ENCODE peak calls at places on chromosome 12, in eight cellular contexts. F is ovary, V is testis, G is IMR-90, M is A549, Z is tibial nerve, K is heart left ventricle, U is body of pancreas. L is an unnamed sample.

GRCh38 chr12:111045941-111046340 is 125.6 kb upstream of the MYL2 start:
- DNase-seq in F (no peak), V (no peak), G (no peak), M (no peak), Z (no peak), K (no peak), U (no peak), L (no peak)

GRCh38 chr12:107512391-107512790 is 173.2 kb upstream of the PWP1 start:
- DNase-seq in F (no peak), V (no peak), G (peak), M (no peak), Z (peak), K (no peak), U (no peak), L (no peak)

GRCh38 chr12:27220057-27220987 is 23.8 kb upstream of the STK38L start:
- DNase-seq in F (no peak), V (no peak), G (peak), M (no peak), Z (no peak), K (no peak), U (no peak), L (no peak)

GRCh38 chr12:5440973-5441372 is 9.1 kb downstream of the NTF3 start:
- DNase-seq in F (no peak), V (no peak), G (peak), M (no peak), Z (no peak), K (no peak), U (no peak), L (no peak)

GRCh38 chr12:112149596-112149995 is 24.2 kb downstream of the TRAFD1 start:
- DNase-seq in F (no peak), V (peak), G (no peak), M (no peak), Z (no peak), K (no peak), U (peak), L (no peak)

GRCh38 chr12:103771466-103771865 is 69.6 kb downstream of the NT5DC3 start:
- DNase-seq in F (peak), V (peak), G (peak), M (peak), Z (peak), K (no peak), U (peak), L (peak)

GRCh38 chr12:20194171-20194570 is 174.2 kb upstream of the PDE3A start:
- DNase-seq in F (peak), V (peak), G (peak), M (peak), Z (no peak), K (no peak), U (no peak), L (no peak)

GRCh38 chr12:26374934-26375333 is 179.6 kb downstream of the SSPN start:
- DNase-seq in F (no peak), V (no peak), G (peak), M (no peak), Z (no peak), K (no peak), U (no peak), L (no peak)

GRCh38 chr12:7642876-7643309 is 22.8 kb downstream of the APOBEC1 start:
- DNase-seq in F (no peak), V (no peak), G (no peak), M (peak), Z (no peak), K (no peak), U (no peak), L (no peak)

GRCh38 chr12:39272934-39273770 is 169.8 kb downstream of the KIF21A start:
- DNase-seq in F (no peak), V (peak), G (peak), M (peak), Z (peak), K (no peak), U (peak), L (peak)

GRCh38 chr12:6943387-6943718 is 263 bp upstream of the RNU7-1 start:
- DNase-seq in F (peak), V (peak), G (peak), M (peak), Z (peak), K (peak), U (peak), L (peak)

GRCh38 chr12:99935608-99936007 is 49.1 kb downstream of the ANKS1B start:
- DNase-seq in F (no peak), V (no peak), G (no peak), M (no peak), Z (no peak), K (no peak), U (no peak), L (no peak)

GRCh38 chr12:108665608-108666202 is 32.0 kb upstream of the SELPLG start:
- DNase-seq in F (no peak), V (no peak), G (no peak), M (no peak), Z (no peak), K (no peak), U (no peak), L (no peak)

GRCh38 chr12:8676651-8677050 is 14.0 kb upstream of the MFAP5 start:
- DNase-seq in F (no peak), V (no peak), G (no peak), M (no peak), Z (no peak), K (no peak), U (no peak), L (no peak)

GRCh38 chr12:38152816-38153736 is 163.5 kb upstream of the ALG10B start:
- DNase-seq in F (no peak), V (no peak), G (no peak), M (no peak), Z (no peak), K (no peak), U (no peak), L (no peak)

GRCh38 chr12:114916531-114916930 is 232.6 kb upstream of the TBX3 start:
- DNase-seq in F (no peak), V (no peak), G (no peak), M (no peak), Z (no peak), K (no peak), U (no peak), L (no peak)
- H3K27ac ChIP-seq in F (no peak), V (no peak), G (no peak), M (peak), Z (no peak), K (no peak), U (no peak), L (peak)

DNA sequence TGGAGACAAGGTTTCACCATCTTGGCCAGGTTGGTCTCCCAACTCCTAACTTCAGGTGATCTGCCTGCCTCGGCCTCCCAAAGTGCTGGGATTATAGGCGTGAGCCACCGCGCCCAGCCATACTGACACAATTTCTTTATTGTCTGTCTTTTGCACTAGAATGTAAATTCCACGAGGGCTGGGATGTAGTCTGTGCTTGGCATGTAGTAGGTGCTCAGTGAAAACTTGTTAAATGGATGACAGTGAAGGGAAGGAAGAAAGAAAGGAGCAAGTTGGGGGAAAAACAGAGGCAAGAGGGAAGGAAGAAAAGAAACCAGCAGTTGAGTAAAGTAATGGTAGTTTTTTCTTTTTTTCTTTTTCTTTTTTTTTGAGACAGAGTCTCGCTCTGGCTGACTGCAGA is 53.1 kb downstream of the LIMA1 start:
- DNase-seq in F (no peak), V (no peak), G (no peak), M (no peak), Z (no peak), K (no peak), U (no peak), L (no peak)
- TF ChIP-seq CTCF in F (no peak), V (no peak), G (no peak), M (no peak), Z (no peak), K (no peak), U (no peak), L (no peak)

DNA sequence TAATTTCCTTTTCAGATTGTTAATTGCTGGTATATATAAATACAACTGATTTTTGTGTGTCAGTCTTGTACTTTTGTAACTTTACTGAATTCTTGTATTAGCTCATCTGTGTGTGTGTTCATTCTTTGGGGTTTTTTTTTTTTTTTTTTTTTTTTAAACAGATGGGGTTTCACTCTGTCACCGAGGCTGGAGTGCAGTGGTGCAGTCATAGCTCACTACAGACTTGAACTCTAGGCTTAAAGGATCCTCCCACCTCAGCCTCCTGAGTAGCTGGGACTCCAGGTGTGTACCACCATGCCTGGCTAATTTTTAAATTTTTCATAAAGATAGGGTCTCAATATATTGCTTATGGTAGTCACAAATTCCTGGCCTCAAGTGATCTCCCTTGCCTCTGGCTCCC is 68.0 kb downstream of the WNK1 start:
- DNase-seq in F (no peak), V (no peak), G (no peak), M (no peak), Z (no peak), K (no peak), U (no peak), L (no peak)
- TF ChIP-seq POLR2A in F (no peak), V (no peak), G (no peak), M (no peak), Z (no peak), K (no peak), U (no peak), L (no peak)

GRCh38 chr12:131979606-131980005 is 29.9 kb downstream of the EP400 start:
- DNase-seq in F (no peak), V (no peak), G (no peak), M (no peak), Z (no peak), K (no peak), U (no peak), L (no peak)
- H3K27ac ChIP-seq in F (no peak), V (no peak), G (no peak), M (no peak), Z (no peak), K (no peak), U (no peak), L (no peak)

DNA sequence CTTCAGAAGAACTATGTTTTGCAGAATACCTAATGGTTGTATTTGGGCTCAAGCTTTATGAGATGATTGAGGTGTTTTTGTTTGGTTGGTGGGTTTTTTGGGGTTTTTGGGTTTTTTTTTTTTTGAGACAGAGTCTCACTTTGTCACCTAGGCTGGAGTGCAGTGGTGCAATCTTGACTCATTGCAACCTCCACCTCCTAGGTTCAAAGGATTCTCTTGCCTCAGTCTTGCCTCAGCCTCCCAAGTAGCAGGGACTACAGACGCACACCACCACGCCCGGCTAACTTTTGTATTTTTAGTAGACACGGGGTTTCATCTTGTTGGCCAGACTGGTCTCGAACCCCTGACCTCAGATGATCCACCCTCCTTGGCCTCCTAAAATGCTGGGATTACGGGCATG is 39.6 kb downstream of the ARL1 start:
- DNase-seq in F (no peak), V (no peak), G (no peak), M (no peak), Z (no peak), K (no peak), U (no peak), L (no peak)
- TF ChIP-seq CTCF in F (no peak), V (no peak), G (no peak), M (no peak), Z (no peak), K (no peak), U (no peak), L (no peak)

GRCh38 chr12:69580074-69580473 is 5.2 kb upstream of the CCT2 start:
- DNase-seq in F (no peak), V (no peak), G (no peak), M (no peak), Z (no peak), K (no peak), U (no peak), L (no peak)
- TF ChIP-seq POLR2A in F (no peak), V (no peak), G (no peak), M (no peak), Z (no peak), K (no peak), U (no peak), L (no peak)